ENCODE peak calls at places on chromosomes 7 and 10, in seven cellular contexts. G is transverse colon, S is right lobe of liver, T is body of pancreas, O is AG04449, A is psoas muscle, Q is spleen. H is an unnamed sample.

GRCh38 chr10:88232978-88233537 is 350.1 kb downstream of the RNLS start:
- DNase-seq in G (no peak), S (no peak), T (no peak), O (no peak), A (no peak), Q (no peak), H (no peak)

GRCh38 chr10:99993994-99994689 is 15.6 kb downstream of the DNMBP start:
- DNase-seq in G (peak; percentile 58), S (peak; percentile 61), T (peak; percentile 34), O (peak; percentile 54), A (peak; percentile 65), Q (peak; percentile 88), H (no peak)

GRCh38 chr10:36681751-36682633 is 443.4 kb upstream of the ANKRD30A start:
- DNase-seq in G (no peak), S (no peak), T (no peak), O (no peak), A (no peak), Q (no peak), H (no peak)

GRCh38 chr10:110357252-110357780 is 52.6 kb upstream of the SMNDC1 start:
- DNase-seq in G (peak; percentile 45), S (no peak), T (no peak), O (peak; percentile 92), A (no peak), Q (peak; percentile 80), H (no peak)

GRCh38 chr7:85030893-85031292 is 156.0 kb downstream of the SEMA3D start:
- DNase-seq in G (no peak), S (no peak), T (no peak), O (peak; percentile 26), A (no peak), Q (no peak), H (no peak)

GRCh38 chr7:151187409-151188251 is 580 bp upstream of the ASB10 start:
- DNase-seq in G (no peak), S (no peak), T (no peak), O (no peak), A (peak; percentile 86), Q (peak; percentile 62), H (no peak)

GRCh38 chr10:5508161-5508604 is 8.8 kb upstream of the CALML5 start:
- DNase-seq in G (peak; percentile 4), S (no peak), T (no peak), O (no peak), A (peak; percentile 12), Q (no peak), H (peak; percentile 7)

GRCh38 chr10:59674211-59674836 is 35.3 kb downstream of the SLC16A9 start:
- DNase-seq in G (peak; percentile 58), S (no peak), T (no peak), O (peak; percentile 3), A (no peak), Q (no peak), H (no peak)

GRCh38 chr10:46006219-46006618 is 24.2 kb downstream of the NCOA4 start:
- DNase-seq in G (no peak), S (no peak), T (no peak), O (no peak), A (no peak), Q (no peak), H (peak; percentile 32)

GRCh38 chr10:54958844-54959243 is 157.8 kb upstream of the PCDH15 start:
- DNase-seq in G (no peak), S (no peak), T (no peak), O (no peak), A (no peak), Q (no peak), H (no peak)

GRCh38 chr10:30732671-30733070 is 103.1 kb upstream of the LYZL2 start:
- DNase-seq in G (no peak), S (no peak), T (no peak), O (no peak), A (no peak), Q (no peak), H (no peak)

GRCh38 chr7:152202056-152202455 is 176.6 kb downstream of the GALNT11 start:
- DNase-seq in G (no peak), S (no peak), T (no peak), O (peak; percentile 4), A (no peak), Q (no peak), H (no peak)

GRCh38 chr7:155943251-155943899 is 131.1 kb upstream of the SHH start:
- DNase-seq in G (no peak), S (no peak), T (no peak), O (no peak), A (no peak), Q (no peak), H (no peak)

GRCh38 chr10:104521901-104522827 is 118.9 kb upstream of the SORCS3 start:
- DNase-seq in G (no peak), S (no peak), T (peak; percentile 7), O (no peak), A (no peak), Q (no peak), H (no peak)

GRCh38 chr10:131453772-131454634 is 142.5 kb upstream of the TCERG1L start:
- DNase-seq in G (peak; percentile 25), S (peak; percentile 65), T (peak; percentile 76), O (no peak), A (peak; percentile 80), Q (no peak), H (no peak)

GRCh38 chr7:152949790-152950189 is 190.2 kb downstream of the ACTR3B start:
- DNase-seq in G (no peak), S (no peak), T (no peak), O (no peak), A (no peak), Q (no peak), H (no peak)

GRCh38 chr7:94761451-94761850 is 105.5 kb upstream of the SGCE start:
- DNase-seq in G (no peak), S (no peak), T (no peak), O (no peak), A (no peak), Q (no peak), H (no peak)

GRCh38 chr7:100837099-100837836 is 9.9 kb upstream of the EPHB4 start:
- DNase-seq in G (peak; percentile 92), S (peak; percentile 88), T (peak; percentile 93), O (peak; percentile 37), A (peak; percentile 95), Q (peak; percentile 97), H (no peak)

GRCh38 chr10:22345301-22346086 is at the start of gene SPAG6:
- DNase-seq in G (peak; percentile 55), S (peak; percentile 57), T (peak; percentile 56), O (no peak), A (peak; percentile 71), Q (peak; percentile 90), H (no peak)

GRCh38 chr7:130695840-130696239 is 9.5 kb upstream of the TSGA13 start:
- DNase-seq in G (no peak), S (no peak), T (no peak), O (no peak), A (no peak), Q (no peak), H (no peak)

GRCh38 chr7:80781561-80781979 is 137.3 kb downstream of the SEMA3C start:
- DNase-seq in G (peak; percentile 22), S (no peak), T (peak; percentile 17), O (no peak), A (no peak), Q (no peak), H (peak; percentile 35)

GRCh38 chr7:6011541-6011940 is 2.5 kb downstream of the AIMP2 start:
- DNase-seq in G (no peak), S (peak; percentile 22), T (no peak), O (no peak), A (no peak), Q (no peak), H (no peak)

GRCh38 chr10:28810062-28810870 is 132.9 kb downstream of the BAMBI start:
- DNase-seq in G (no peak), S (no peak), T (no peak), O (no peak), A (no peak), Q (no peak), H (no peak)

GRCh38 chr10:103986360-103986759 is 19.4 kb downstream of the SLK start:
- DNase-seq in G (no peak), S (no peak), T (no peak), O (no peak), A (no peak), Q (no peak), H (no peak)

GRCh38 chr10:113279262-113279661 is 273.6 kb upstream of the HABP2 start:
- DNase-seq in G (no peak), S (no peak), T (no peak), O (no peak), A (no peak), Q (no peak), H (no peak)

GRCh38 chr10:113129117-113129516 is 179.1 kb downstream of the TCF7L2 start:
- DNase-seq in G (no peak), S (no peak), T (no peak), O (no peak), A (no peak), Q (no peak), H (no peak)

GRCh38 chr7:72048420-72048819 is 363.7 kb downstream of the CALN1 start:
- DNase-seq in G (no peak), S (no peak), T (no peak), O (no peak), A (no peak), Q (no peak), H (no peak)
- TF ChIP-seq CTCF in G (no peak), S (no peak), T (no peak), O (no peak), A (no peak), Q (no peak), H (no peak)

GRCh38 chr10:48533540-48533939 is 71.3 kb downstream of the ARHGAP22 start:
- DNase-seq in G (no peak), S (peak; percentile 3), T (no peak), O (no peak), A (no peak), Q (no peak), H (no peak)
- H3K4me3 ChIP-seq in G (no peak overlapping the region), S (no peak overlapping the region), T (no peak overlapping the region), O (no peak overlapping the region), A (no peak overlapping the region), Q (no peak overlapping the region), H (no peak overlapping the region)

GRCh38 chr10:117458571-117458970 is 83.3 kb upstream of the PDZD8 start:
- DNase-seq in G (no peak), S (no peak), T (no peak), O (no peak), A (no peak), Q (peak; percentile 1), H (no peak)

GRCh38 chr10:117455346-117455745 is 80.1 kb upstream of the PDZD8 start:
- DNase-seq in G (no peak), S (no peak), T (no peak), O (no peak), A (no peak), Q (peak; percentile 70), H (no peak)

GRCh38 chr10:117454502-117454901 is 79.3 kb upstream of the PDZD8 start:
- DNase-seq in G (no peak), S (no peak), T (no peak), O (no peak), A (no peak), Q (no peak), H (no peak)

GRCh38 chr10:117457932-117458331 is 82.7 kb upstream of the PDZD8 start:
- DNase-seq in G (no peak), S (no peak), T (no peak), O (no peak), A (no peak), Q (no peak), H (no peak)

GRCh38 chr10:117457071-117457810 is 82.0 kb upstream of the PDZD8 start:
- DNase-seq in G (no peak), S (no peak), T (no peak), O (no peak), A (no peak), Q (peak; percentile 54), H (no peak)
- TF ChIP-seq CTCF in G (no peak), S (no peak), T (no peak), O (no peak), A (no peak), Q (no peak), H (no peak)

GRCh38 chr7:83347836-83348482 is 185.3 kb upstream of the PCLO start:
- DNase-seq in G (peak; percentile 14), S (no peak), T (no peak), O (peak; percentile 19), A (no peak), Q (no peak), H (peak; percentile 29)
- H3K4me3 ChIP-seq in G (no peak overlapping the region), S (no peak overlapping the region), T (no peak overlapping the region), O (no peak overlapping the region), A (no peak overlapping the region), Q (no peak overlapping the region), H (no peak overlapping the region)

H was measured in epithelial cell of proximal tubule.